ENCODE peak calls at places on chromosomes 6 and 20, in four cellular contexts. D is upper lobe of left lung, J is A549, O is adrenal gland. E is an unnamed sample.

GRCh38 chr6:41741625-41742490 is 5.3 kb downstream of the PGC start:
- DNase-seq in D (no peak), J (no peak), O (no peak), E (no peak)

GRCh38 chr6:75081920-75082319 is 123.9 kb downstream of the COL12A1 start:
- DNase-seq in D (no peak), J (no peak), O (no peak), E (no peak)

GRCh38 chr6:115396112-115396906 is 664.4 kb downstream of the FRK start:
- DNase-seq in D (no peak), J (no peak), O (no peak), E (no peak)

GRCh38 chr6:120826253-120826652 is 508.0 kb downstream of the TBC1D32 start:
- DNase-seq in D (peak; percentile 22), J (peak; percentile 1), O (peak; percentile 61), E (no peak)

GRCh38 chr20:49937023-49937929 is 1.1 kb downstream of the RNF114 start:
- DNase-seq in D (no peak), J (no peak), O (peak; percentile 64), E (no peak)

GRCh38 chr20:62603021-62603906 is 39.0 kb upstream of the SLCO4A1 start:
- DNase-seq in D (peak; percentile 89), J (no peak), O (peak; percentile 79), E (peak; percentile 64)

GRCh38 chr6:169851641-169852503 is 100.5 kb downstream of the ERMARD start:
- DNase-seq in D (peak; percentile 21), J (no peak), O (peak; percentile 54), E (peak; percentile 37)

GRCh38 chr20:49338061-49338460 is 60.2 kb upstream of the ZNFX1 start:
- DNase-seq in D (no peak), J (no peak), O (no peak), E (no peak)

GRCh38 chr20:37481610-37482009 is 39.4 kb upstream of the NNAT start:
- DNase-seq in D (no peak), J (no peak), O (no peak), E (no peak)

GRCh38 chr6:128158496-128158895 is 257.6 kb upstream of the THEMIS start:
- DNase-seq in D (no peak), J (no peak), O (no peak), E (no peak)

GRCh38 chr20:11274137-11274536 is 600.3 kb upstream of the JAG1 start:
- DNase-seq in D (no peak), J (peak; percentile 90), O (peak; percentile 63), E (no peak)

GRCh38 chr6:96766769-96767168 is 70.5 kb downstream of the GPR63 start:
- DNase-seq in D (no peak), J (no peak), O (no peak), E (no peak)

GRCh38 chr6:157099912-157100593 is 223.3 kb downstream of the TMEM242 start:
- DNase-seq in D (no peak), J (no peak), O (no peak), E (no peak)

GRCh38 chr6:155936551-155936950 is 480.9 kb upstream of the NOX3 start:
- DNase-seq in D (no peak), J (no peak), O (peak; percentile 72), E (no peak)

GRCh38 chr6:6806793-6807518 is 218.4 kb downstream of the LY86 start:
- DNase-seq in D (peak; percentile 88), J (no peak), O (peak; percentile 74), E (no peak)

GRCh38 chr6:6981923-6982322 is 125.8 kb upstream of the RREB1 start:
- DNase-seq in D (no peak), J (no peak), O (no peak), E (no peak)

GRCh38 chr6:64383277-64383676 is 747.7 kb downstream of the PHF3 start:
- DNase-seq in D (no peak), J (no peak), O (no peak), E (no peak)

GRCh38 chr6:157211603-157212455 is 111.5 kb downstream of the TMEM242 start:
- DNase-seq in D (no peak), J (no peak), O (no peak), E (no peak)

GRCh38 chr6:13485923-13486557 is 1.4 kb downstream of the GFOD1 start:
- DNase-seq in D (peak; percentile 33), J (peak; percentile 42), O (peak; percentile 65), E (peak; percentile 22)

GRCh38 chr6:159753081-159753872 is 8.6 kb upstream of the ACAT2 start:
- DNase-seq in D (no peak), J (no peak), O (no peak), E (no peak)

GRCh38 chr20:43925215-43925614 is 10.6 kb downstream of the TOX2 start:
- DNase-seq in D (no peak), J (no peak), O (no peak), E (no peak)

GRCh38 chr6:43070028-43070632 is 6.0 kb upstream of the PTK7 start:
- DNase-seq in D (no peak), J (peak; percentile 53), O (no peak), E (no peak)

GRCh38 chr6:118551673-118552063 is 3.6 kb downstream of the PLN start:
- DNase-seq in D (no peak), J (no peak), O (no peak), E (no peak)
- H3K27ac ChIP-seq in D (no peak overlapping the region), J (no peak overlapping the region), O (no peak overlapping the region), E (peak overlapping the region; percentile 88)

GRCh38 chr6:83875843-83876242 is 16.4 kb downstream of the CYB5R4 start:
- DNase-seq in D (no peak), J (no peak), O (no peak), E (no peak)

GRCh38 chr6:83873869-83874268 is 14.4 kb downstream of the CYB5R4 start:
- DNase-seq in D (no peak), J (no peak), O (no peak), E (no peak)

GRCh38 chr6:83883240-83883639 is 23.8 kb downstream of the CYB5R4 start:
- DNase-seq in D (no peak), J (no peak), O (no peak), E (no peak)

GRCh38 chr6:83879746-83880145 is 20.3 kb downstream of the CYB5R4 start:
- DNase-seq in D (no peak), J (no peak), O (no peak), E (no peak)

GRCh38 chr6:83878902-83879644 is 19.6 kb downstream of the CYB5R4 start:
- DNase-seq in D (no peak), J (no peak), O (no peak), E (no peak)
- H3K4me3 ChIP-seq in D (no peak overlapping the region), J (no peak overlapping the region), O (no peak overlapping the region), E (no peak overlapping the region)

GRCh38 chr6:91082311-91082803 is 495.5 kb upstream of the MAP3K7 start:
- DNase-seq in D (no peak), J (no peak), O (no peak), E (no peak)
- TF ChIP-seq POLR2A in D (no peak), J (no peak), O (no peak), E (no peak)

GRCh38 chr6:35027807-35028206 is 113.3 kb downstream of the TCP11 start:
- DNase-seq in D (no peak), J (no peak), O (peak; percentile 46), E (no peak)

GRCh38 chr6:35024601-35025054 is 116.5 kb downstream of the TCP11 start:
- DNase-seq in D (peak; percentile 85), J (peak; percentile 28), O (peak; percentile 85), E (no peak)

GRCh38 chr6:35023601-35024000 is 117.5 kb downstream of the TCP11 start:
- DNase-seq in D (no peak), J (no peak), O (no peak), E (no peak)

GRCh38 chr6:35026434-35027222 is 114.5 kb downstream of the TCP11 start:
- DNase-seq in D (peak; percentile 51), J (no peak), O (peak; percentile 46), E (no peak)

DNA sequence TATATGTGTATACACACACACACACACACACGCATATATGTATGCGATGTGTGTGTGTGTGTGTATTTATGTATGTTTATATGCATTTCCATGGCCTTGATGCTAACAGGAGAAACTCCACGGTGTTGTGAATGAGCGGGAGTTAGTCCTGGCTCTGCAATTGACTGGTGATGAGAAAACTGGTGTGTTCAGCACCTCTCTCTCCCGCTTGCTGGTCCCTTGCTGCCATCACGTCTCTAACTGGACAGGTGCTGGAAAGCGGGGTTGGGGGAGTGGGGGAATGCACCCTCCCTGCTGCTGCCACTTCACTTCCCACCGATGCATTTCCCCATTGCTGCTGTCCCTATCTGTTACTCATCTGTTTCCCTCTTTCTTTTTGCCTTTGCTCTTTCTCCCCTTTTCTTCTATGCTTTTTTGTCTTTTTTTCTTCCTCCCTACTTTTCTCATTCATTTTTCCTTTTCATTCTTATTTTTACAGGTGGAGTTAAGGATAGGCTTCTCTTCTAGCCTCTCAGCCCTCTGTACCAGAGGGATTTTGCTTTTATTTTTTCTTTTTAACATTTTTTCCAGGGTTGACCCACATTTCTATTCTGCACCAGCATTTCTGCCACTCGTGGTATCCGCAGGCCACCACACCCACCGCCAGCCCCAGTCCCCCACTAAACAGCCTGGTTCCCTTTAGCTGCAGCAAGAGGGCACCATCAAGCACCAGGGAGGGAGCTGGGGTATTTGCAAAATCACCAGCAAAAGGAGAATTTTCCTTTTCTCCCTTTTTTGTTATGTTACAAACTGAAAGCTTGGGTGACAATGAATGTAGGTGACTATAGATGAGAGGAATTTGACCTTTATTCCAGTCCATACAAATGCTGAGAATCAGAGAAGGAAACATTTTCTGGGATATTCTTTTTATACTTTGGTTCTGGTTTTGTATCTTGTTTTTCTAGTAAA is 115.6 kb downstream of the TCP11 start:
- DNase-seq in D (no peak), J (no peak), O (peak; percentile 52), E (no peak)
- H3K27ac ChIP-seq in D (peak overlapping the region; percentile 76), J (no peak overlapping the region), O (peak overlapping the region; percentile 7), E (peak overlapping the region; percentile 62)

DNA sequence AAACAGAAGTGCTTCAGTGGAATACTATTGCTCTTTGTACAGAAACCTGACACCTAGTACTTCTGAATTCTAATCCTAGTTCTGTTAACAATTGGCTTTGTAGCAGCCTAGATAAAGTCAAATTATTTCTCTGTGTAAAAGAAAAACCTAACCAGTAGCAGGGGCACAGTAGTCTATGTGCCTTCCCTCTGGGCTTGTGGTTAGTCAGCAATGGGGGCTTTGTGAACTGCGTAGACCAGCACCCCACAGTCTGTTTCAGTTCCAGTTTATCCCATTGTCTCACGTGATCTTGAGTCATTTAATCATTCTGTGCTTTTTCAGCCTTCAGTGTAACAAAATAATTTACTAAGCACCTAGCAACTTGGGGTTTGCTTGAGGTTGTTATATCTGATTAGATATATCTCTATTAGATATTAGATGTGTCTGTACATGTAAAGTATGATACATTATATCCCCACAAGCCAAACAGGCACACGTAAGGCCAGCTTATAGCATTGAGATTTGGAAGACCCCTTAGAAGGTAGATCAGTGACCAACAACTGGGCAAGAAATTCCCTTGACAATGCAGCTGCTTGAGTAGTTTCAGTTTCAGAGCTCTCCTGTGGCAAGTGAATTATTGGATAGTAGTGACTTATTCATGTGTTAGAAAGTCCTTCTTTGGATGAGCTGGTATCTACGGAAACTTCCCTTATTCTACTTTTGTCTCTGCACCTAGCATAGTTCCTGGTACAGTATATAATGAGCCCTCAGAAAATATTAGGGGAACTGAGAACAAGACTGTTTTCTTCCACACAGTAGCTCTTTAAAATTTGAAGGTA is 27.9 kb upstream of the CCR6 start:
- DNase-seq in D (no peak), J (no peak), O (no peak), E (no peak)
- H3K4me3 ChIP-seq in D (no peak overlapping the region), J (no peak overlapping the region), O (no peak overlapping the region), E (no peak overlapping the region)

GRCh38 chr6:154606457-154606856 is 96.0 kb upstream of the CNKSR3 start:
- DNase-seq in D (no peak), J (no peak), O (no peak), E (no peak)
- TF ChIP-seq POLR2A in D (no peak), J (no peak), O (no peak), E (no peak)